ENCODE peak calls at places on chromosome 22, in four cellular contexts. H is body of pancreas, P is mesendoderm, T is aorta. K is an unnamed sample.

GRCh38 chr22:43230571-43230970 is 43.6 kb upstream of the TTLL12 start:
- DNase-seq in H (no peak), P (no peak), T (no peak), K (no peak)

GRCh38 chr22:25406510-25407210 is 157.8 kb upstream of the GRK3 start:
- DNase-seq in H (no peak), P (no peak), T (peak), K (peak)

GRCh38 chr22:37661160-37661924 is 2.8 kb downstream of the PDXP start:
- DNase-seq in H (no peak), P (peak), T (no peak), K (no peak)

GRCh38 chr22:43885786-43886185 is 6.0 kb downstream of the PNPLA5 start:
- DNase-seq in H (no peak), P (no peak), T (peak), K (no peak)

GRCh38 chr22:46272762-46273431 is 5.1 kb downstream of the TTC38 start:
- DNase-seq in H (no peak), P (no peak), T (peak), K (no peak)

GRCh38 chr22:36160499-36160942 is at the start of gene APOL3:
- DNase-seq in H (peak), P (no peak), T (no peak), K (peak)

GRCh38 chr22:46233231-46233630 is 16.9 kb downstream of the CDPF1 start:
- DNase-seq in H (peak), P (no peak), T (peak), K (no peak)

GRCh38 chr22:33867118-33867863 is 53.0 kb downstream of the LARGE1 start:
- DNase-seq in H (no peak), P (no peak), T (no peak), K (peak)

GRCh38 chr22:24429411-24430365 is 2.3 kb downstream of the ADORA2A start:
- DNase-seq in H (no peak), P (peak), T (peak), K (no peak)

GRCh38 chr22:34976474-34976873 is 89.5 kb upstream of the ISX start:
- DNase-seq in H (no peak), P (no peak), T (no peak), K (no peak)

GRCh38 chr22:48890693-48891554 is 936.7 kb downstream of the BRD1 start:
- DNase-seq in H (no peak), P (no peak), T (peak), K (peak)

GRCh38 chr22:22397292-22397870 is 111.2 kb downstream of the ZNF280B start:
- DNase-seq in H (no peak), P (peak), T (no peak), K (no peak)

GRCh38 chr22:44930016-44930710 is 79.6 kb downstream of the PHF21B start:
- DNase-seq in H (no peak), P (no peak), T (peak), K (no peak)

DNA sequence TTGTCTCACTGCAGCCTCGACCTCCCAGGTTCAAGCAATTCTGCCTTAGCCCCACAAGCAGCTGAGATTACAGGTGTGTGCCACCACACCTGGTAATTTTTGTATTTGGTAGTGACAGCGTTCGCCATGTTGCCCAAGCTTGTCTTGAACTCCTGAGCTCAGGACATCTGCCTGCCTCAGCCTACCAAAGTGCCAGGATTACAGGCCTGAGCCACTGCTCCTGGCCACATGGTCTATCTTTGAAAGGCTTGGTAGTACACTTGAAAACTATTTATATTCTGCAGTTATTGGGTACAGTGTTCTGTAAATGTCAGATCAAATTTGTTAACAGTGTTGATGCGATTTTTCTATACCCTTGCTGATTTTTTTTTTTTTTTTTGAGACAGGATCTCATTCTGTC is 9.5 kb downstream of the CRYBA4 start:
- DNase-seq in H (no peak), P (no peak), T (no peak), K (no peak)
- H3K27ac ChIP-seq in H (no peak), P (no peak), T (no peak), K (no peak)

GRCh38 chr22:32620992-32621391 is 146.4 kb downstream of the FBXO7 start:
- DNase-seq in H (no peak), P (peak), T (no peak), K (no peak)
- H3K27ac ChIP-seq in H (no peak), P (no peak), T (no peak), K (no peak)

GRCh38 chr22:41411021-41411851 is 29.5 kb downstream of the TEF start:
- DNase-seq in H (no peak), P (peak), T (no peak), K (no peak)

GRCh38 chr22:41408665-41409064 is 26.9 kb downstream of the TEF start:
- DNase-seq in H (no peak), P (no peak), T (no peak), K (no peak)

GRCh38 chr22:41407433-41407832 is 25.7 kb downstream of the TEF start:
- DNase-seq in H (no peak), P (no peak), T (no peak), K (no peak)

GRCh38 chr22:41405588-41405987 is 23.8 kb downstream of the TEF start:
- DNase-seq in H (no peak), P (no peak), T (no peak), K (no peak)

DNA sequence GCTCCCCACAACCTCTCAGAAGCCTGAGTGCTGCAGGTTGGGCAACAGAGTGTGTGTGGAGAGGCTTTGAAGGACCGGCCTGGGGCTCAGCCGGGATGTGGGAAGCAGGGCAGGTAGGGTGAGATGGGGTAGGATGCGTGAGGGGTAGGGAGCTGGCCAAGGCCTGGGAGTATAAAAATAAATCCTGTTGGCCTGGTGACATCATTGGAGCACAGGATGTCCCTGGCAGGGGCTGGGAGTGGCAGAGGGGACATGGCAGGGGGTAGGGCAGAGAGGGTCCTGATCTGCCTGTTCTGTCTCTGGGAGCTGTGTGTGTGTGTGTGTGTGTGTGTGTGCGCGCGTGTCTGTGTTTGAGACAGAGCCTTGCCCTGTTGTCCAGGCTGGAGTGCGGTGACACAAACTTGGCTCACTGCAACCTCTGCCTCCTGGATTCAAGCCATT is 28.6 kb downstream of the TEF start:
- DNase-seq in H (peak), P (no peak), T (peak), K (no peak)
- H3K27ac ChIP-seq in H (peak), P (no peak), T (no peak), K (no peak)

GRCh38 chr22:50670914-50671538 is 1.6 kb upstream of the SHANK3 start:
- DNase-seq in H (no peak), P (no peak), T (no peak), K (no peak)

GRCh38 chr22:50671641-50672040 is 982 bp upstream of the SHANK3 start:
- DNase-seq in H (no peak), P (no peak), T (no peak), K (no peak)

GRCh38 chr22:50673231-50674126 is 856 bp downstream of the SHANK3 start:
- DNase-seq in H (no peak), P (peak), T (no peak), K (no peak)

GRCh38 chr22:50672471-50673230 is at the start of gene SHANK3:
- DNase-seq in H (no peak), P (no peak), T (peak), K (no peak)

GRCh38 chr22:50672041-50672440 is 582 bp upstream of the SHANK3 start:
- DNase-seq in H (no peak), P (no peak), T (no peak), K (no peak)
- H3K27ac ChIP-seq in H (no peak), P (no peak), T (no peak), K (no peak)

DNA sequence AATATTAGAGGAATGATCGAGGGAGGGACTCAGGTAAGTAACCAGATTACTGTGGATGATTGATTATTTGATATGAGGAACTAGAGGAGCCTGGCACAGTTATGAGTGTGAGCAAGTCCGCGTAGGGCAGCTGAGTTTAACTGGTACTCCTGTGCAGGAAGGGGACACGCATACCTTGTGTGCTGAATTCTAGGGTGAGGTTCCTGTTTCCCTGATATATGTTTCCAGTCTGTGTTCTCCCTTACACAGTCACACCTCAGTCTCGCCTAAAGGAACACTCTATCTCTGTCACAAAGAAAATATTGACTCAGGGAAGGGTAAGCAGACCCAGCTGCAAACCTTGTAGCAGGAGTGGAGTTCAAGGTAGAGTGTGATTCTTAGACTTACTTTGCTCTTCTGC is 17.4 kb downstream of the SGSM3 start:
- DNase-seq in H (peak), P (no peak), T (no peak), K (peak)
- H3K27ac ChIP-seq in H (peak), P (no peak), T (no peak), K (peak)

K was measured in colonic mucosa.